ENCODE peak calls at places on chromosomes 4 and X, in four cellular contexts. Z is HCT116, A is K562, B is SK-N-SH. R is an unnamed sample.

GRCh38 chr4:176780995-176781738 is 11.6 kb downstream of the VEGFC start:
- DNase-seq in Z (no peak), A (no peak), B (no peak), R (no peak)

GRCh38 chrX:108165349-108166111 is 74.0 kb downstream of the ATG4A start:
- DNase-seq in Z (peak; percentile 15), A (peak; percentile 43), B (peak; percentile 19), R (peak; percentile 44)

GRCh38 chr4:8694651-8695151 is 102.1 kb downstream of the CPZ start:
- DNase-seq in Z (no peak), A (no peak), B (peak; percentile 7), R (no peak)

GRCh38 chr4:78734451-78735003 is 41.6 kb upstream of the BMP2K start:
- DNase-seq in Z (no peak), A (no peak), B (no peak), R (no peak)

GRCh38 chr4:72218953-72219352 is 187.2 kb downstream of the NPFFR2 start:
- DNase-seq in Z (no peak), A (no peak), B (no peak), R (no peak)

GRCh38 chr4:128831526-128832252 is 22.2 kb downstream of the JADE1 start:
- DNase-seq in Z (no peak), A (no peak), B (peak; percentile 32), R (no peak)

GRCh38 chr4:30208731-30209435 is 511.3 kb upstream of the PCDH7 start:
- DNase-seq in Z (peak; percentile 36), A (no peak), B (no peak), R (peak; percentile 4)

GRCh38 chrX:134374910-134375309 is 85.1 kb upstream of the HPRT1 start:
- DNase-seq in Z (no peak), A (no peak), B (no peak), R (no peak)

GRCh38 chrX:108292053-108292452 is 146.2 kb downstream of the COL4A6 start:
- DNase-seq in Z (no peak), A (no peak), B (no peak), R (no peak)

GRCh38 chr4:22071749-22072148 is 123.2 kb upstream of the KCNIP4 start:
- DNase-seq in Z (no peak), A (no peak), B (no peak), R (no peak)

GRCh38 chrX:70172226-70172625 is 5.1 kb upstream of the DGAT2L6 start:
- DNase-seq in Z (no peak), A (no peak), B (no peak), R (no peak)

GRCh38 chr4:94714761-94715160 is 43.0 kb upstream of the BMPR1B start:
- DNase-seq in Z (no peak), A (no peak), B (no peak), R (no peak)

GRCh38 chrX:38570396-38570795 is 9.1 kb downstream of the TSPAN7 start:
- DNase-seq in Z (no peak), A (no peak), B (no peak), R (no peak)

GRCh38 chrX:78945186-78945912 is at the start of gene P2RY10:
- DNase-seq in Z (no peak), A (no peak), B (no peak), R (peak; percentile 35)

GRCh38 chr4:52658671-52659015 is 458 bp downstream of the USP46 start:
- DNase-seq in Z (no peak), A (peak; percentile 23), B (peak; percentile 79), R (no peak)

GRCh38 chr4:148903388-148903787 is 461.2 kb upstream of the NR3C2 start:
- DNase-seq in Z (no peak), A (no peak), B (no peak), R (no peak)

GRCh38 chr4:183612329-183613250 is 46.4 kb downstream of the RWDD4 start:
- DNase-seq in Z (no peak), A (no peak), B (no peak), R (no peak)

GRCh38 chr4:130336585-130337217 is 1240.7 kb downstream of the C4orf33 start:
- DNase-seq in Z (peak; percentile 26), A (no peak), B (peak; percentile 15), R (no peak)

GRCh38 chr4:113675731-113676707 is 85.5 kb downstream of the CAMK2D start:
- DNase-seq in Z (no peak), A (no peak), B (no peak), R (no peak)

GRCh38 chr4:131499139-131499873 is 1649.8 kb upstream of the PCDH10 start:
- DNase-seq in Z (no peak), A (peak; percentile 1), B (no peak), R (no peak)

GRCh38 chr4:1600211-1600780 is 83.8 kb downstream of the FAM53A start:
- DNase-seq in Z (no peak), A (no peak), B (no peak), R (no peak)

DNA sequence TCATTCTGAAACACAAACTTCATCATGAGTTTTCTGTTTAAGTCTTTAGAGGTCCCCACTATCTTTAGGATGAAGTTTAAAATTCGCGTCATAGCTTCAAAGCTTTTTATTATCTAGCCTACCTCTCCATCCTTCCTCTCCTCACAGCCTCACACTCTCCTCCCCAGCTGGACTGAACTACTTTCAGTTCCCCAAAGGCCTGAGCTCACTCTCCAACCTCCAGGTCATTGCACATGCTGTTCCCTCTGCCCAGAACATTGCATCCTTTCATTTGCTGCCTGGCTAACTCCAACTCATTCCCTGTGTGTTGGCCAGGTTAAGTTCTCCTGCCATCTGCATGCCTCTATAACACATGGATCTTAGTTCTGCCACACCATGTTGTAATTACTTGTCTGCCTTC is 2.9 kb upstream of the OTUD5 start:
- DNase-seq in Z (no peak), A (no peak), B (no peak), R (no peak)
- TF ChIP-seq JUND in Z (no peak), A (no peak), B (no peak), R (no peak)

GRCh38 chr4:174279433-174279832 is 4.0 kb downstream of the FBXO8 start:
- DNase-seq in Z (no peak), A (no peak), B (no peak), R (no peak)

GRCh38 chr4:174281182-174281737 is 2.2 kb downstream of the FBXO8 start:
- DNase-seq in Z (no peak), A (peak; percentile 62), B (no peak), R (no peak)

GRCh38 chr4:174277433-174277832 is 6.0 kb downstream of the FBXO8 start:
- DNase-seq in Z (no peak), A (no peak), B (no peak), R (no peak)

GRCh38 chr4:174275101-174275500 is 8.4 kb downstream of the FBXO8 start:
- DNase-seq in Z (no peak), A (no peak), B (no peak), R (no peak)

GRCh38 chr4:174278467-174278866 is 5.0 kb downstream of the FBXO8 start:
- DNase-seq in Z (no peak), A (no peak), B (no peak), R (no peak)
- TF ChIP-seq JUND in Z (no peak), A (no peak), B (no peak), R (no peak)

DNA sequence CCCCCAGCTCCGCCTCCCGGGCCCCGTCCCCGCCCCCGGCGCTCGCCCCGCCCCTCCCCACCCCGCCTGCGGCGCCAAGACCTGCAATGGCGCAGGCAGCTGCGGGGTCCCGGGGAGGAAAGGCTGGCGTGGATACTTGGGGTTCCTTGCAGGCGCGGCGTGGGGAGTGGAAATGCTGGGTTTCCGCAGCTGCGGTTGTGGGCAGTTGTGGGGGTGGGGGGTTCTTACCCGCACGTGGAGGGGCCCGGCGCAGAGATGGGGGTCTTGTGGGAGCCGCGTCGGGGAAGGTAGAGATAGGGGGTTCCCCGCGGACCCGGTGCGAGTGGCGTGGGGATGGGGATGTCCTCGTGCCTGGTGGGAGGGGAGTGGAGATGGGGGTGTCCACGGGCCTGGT is 678 bp upstream of the ASMTL start:
- DNase-seq in Z (no peak), A (no peak), B (no peak), R (no peak)
- TF ChIP-seq JUND in Z (no peak), A (no peak), B (no peak), R (no peak)

GRCh38 chr4:40946652-40947051 is 196.9 kb downstream of the NSUN7 start:
- DNase-seq in Z (no peak), A (no peak), B (no peak), R (no peak)

GRCh38 chr4:40940317-40940720 is 190.6 kb downstream of the NSUN7 start:
- DNase-seq in Z (no peak), A (no peak), B (no peak), R (no peak)

GRCh38 chr4:40937140-40937725 is 187.5 kb downstream of the NSUN7 start:
- DNase-seq in Z (no peak), A (no peak), B (no peak), R (no peak)

GRCh38 chr4:40939826-40940225 is 190.1 kb downstream of the NSUN7 start:
- DNase-seq in Z (no peak), A (no peak), B (no peak), R (no peak)

GRCh38 chr4:40940764-40941163 is 191.0 kb downstream of the NSUN7 start:
- DNase-seq in Z (no peak), A (no peak), B (no peak), R (no peak)
- TF ChIP-seq JUND in Z (no peak), A (no peak), B (no peak), R (no peak)

DNA sequence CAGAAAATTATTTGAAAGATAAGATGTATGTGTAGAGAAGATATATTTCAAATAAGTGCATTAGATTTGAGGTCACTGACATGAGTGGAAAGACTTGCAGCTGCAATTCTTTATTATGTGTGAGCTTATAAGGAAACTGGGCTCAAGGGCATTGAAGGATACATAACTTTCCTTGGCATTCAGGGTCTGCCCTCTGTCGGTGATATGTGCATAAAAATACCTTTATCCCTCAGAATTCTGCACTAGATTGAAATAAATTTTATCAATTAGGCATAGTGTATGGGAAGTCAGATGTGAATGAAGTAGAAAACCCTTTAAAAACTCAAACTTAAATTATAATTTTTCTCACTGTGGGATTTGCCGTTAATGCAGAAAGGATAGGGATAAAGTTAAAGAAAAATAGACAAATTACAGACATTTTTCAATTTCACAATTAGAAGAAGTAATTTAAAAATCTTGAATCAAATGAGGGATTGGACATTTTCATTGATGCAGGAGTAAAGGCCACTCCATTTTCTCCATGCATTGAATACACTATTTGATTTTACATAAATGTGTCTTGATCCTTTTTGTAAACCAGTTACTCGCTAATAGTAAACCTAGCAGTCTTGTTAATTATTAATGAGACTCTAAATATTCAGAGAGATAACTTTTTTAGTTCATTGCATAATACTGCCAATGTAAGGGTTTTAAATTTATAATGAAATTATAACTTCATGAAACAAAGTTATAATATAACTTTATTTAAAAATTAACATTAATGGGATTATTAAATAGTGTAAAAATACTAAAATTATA is 21.0 kb upstream of the ETNPPL start:
- DNase-seq in Z (peak; percentile 12), A (peak; percentile 9), B (no peak), R (peak; percentile 6)
- TF ChIP-seq JUND in Z (no peak), A (no peak), B (no peak), R (no peak)

GRCh38 chr4:2691952-2692435 is 64.1 kb downstream of the TNIP2 start:
- DNase-seq in Z (no peak), A (no peak), B (no peak), R (no peak)
- TF ChIP-seq JUND in Z (no peak), A (no peak), B (no peak), R (no peak)

GRCh38 chrX:12954981-12955380 is 19.9 kb upstream of the TMSB4X start:
- DNase-seq in Z (no peak), A (no peak), B (no peak), R (no peak)
- TF ChIP-seq JUND in Z (no peak), A (no peak), B (no peak), R (no peak)

GRCh38 chrX:153961292-153961691 is 10.3 kb downstream of the HCFC1 start:
- DNase-seq in Z (no peak), A (no peak), B (no peak), R (no peak)
- TF ChIP-seq JUND in Z (no peak), A (no peak), B (no peak), R (no peak)

GRCh38 chr4:139762715-139763114 is 97.1 kb downstream of the MGST2 start:
- DNase-seq in Z (no peak), A (no peak), B (no peak), R (no peak)
- TF ChIP-seq JUND in Z (no peak), A (no peak), B (no peak), R (no peak)